ENCODE peak calls at places on chromosomes 6 and 20, in four cellular contexts. One of them, this sample, is unnamed.

GRCh38 chr20:37598101-37598530 is 70.4 kb upstream of the BLCAP start:
- DNase-seq in AG09309: no peak
- DNase-seq in mesendoderm: peak; percentile 50
- DNase-seq in iPS DF 6.9: no peak
- DNase-seq in this sample: no peak

GRCh38 chr6:158290659-158291058 is 21.6 kb upstream of the TULP4 start:
- DNase-seq in mesendoderm: no peak
- DNase-seq in iPS DF 6.9: no peak
- DNase-seq in AG09309: no peak
- DNase-seq in this sample: peak; percentile 35

GRCh38 chr6:80618953-80619352 is 512.5 kb downstream of the BCKDHB start:
- DNase-seq in iPS DF 6.9: no peak
- DNase-seq in AG09309: no peak
- DNase-seq in mesendoderm: no peak
- DNase-seq in this sample: no peak

GRCh38 chr20:13883425-13883824 is 98.6 kb downstream of the NDUFAF5 start:
- DNase-seq in mesendoderm: no peak
- DNase-seq in iPS DF 6.9: no peak
- DNase-seq in AG09309: no peak
- DNase-seq in this sample: no peak

GRCh38 chr20:59526242-59527225 is 77.8 kb upstream of the PHACTR3 start:
- DNase-seq in iPS DF 6.9: no peak
- DNase-seq in AG09309: no peak
- DNase-seq in mesendoderm: peak; percentile 15
- DNase-seq in this sample: no peak

GRCh38 chr20:60219984-60220540 is 261.8 kb downstream of the CDH26 start:
- DNase-seq in mesendoderm: no peak
- DNase-seq in AG09309: no peak
- DNase-seq in iPS DF 6.9: no peak
- DNase-seq in this sample: no peak

GRCh38 chr6:111661541-111662041 is 55.9 kb upstream of the TRAF3IP2 start:
- DNase-seq in mesendoderm: peak; percentile 69
- DNase-seq in iPS DF 6.9: no peak
- DNase-seq in AG09309: no peak
- DNase-seq in this sample: no peak

GRCh38 chr6:134046054-134046453 is 6.4 kb downstream of the SLC2A12 start:
- DNase-seq in AG09309: peak; percentile 14
- DNase-seq in iPS DF 6.9: no peak
- DNase-seq in mesendoderm: no peak
- DNase-seq in this sample: no peak

GRCh38 chr6:143037470-143037869 is 23.2 kb upstream of the AIG1 start:
- DNase-seq in AG09309: peak; percentile 11
- DNase-seq in iPS DF 6.9: no peak
- DNase-seq in mesendoderm: no peak
- DNase-seq in this sample: no peak

GRCh38 chr20:31596831-31597482 is 8.1 kb upstream of the ID1 start:
- DNase-seq in mesendoderm: peak; percentile 72
- DNase-seq in iPS DF 6.9: no peak
- DNase-seq in AG09309: no peak
- DNase-seq in this sample: no peak

GRCh38 chr6:167044696-167045095 is 45.5 kb downstream of the CEP43 start:
- DNase-seq in AG09309: peak; percentile 42
- DNase-seq in mesendoderm: peak; percentile 7
- DNase-seq in iPS DF 6.9: no peak
- DNase-seq in this sample: no peak

GRCh38 chr6:53735896-53736295 is 58.9 kb upstream of the LRRC1 start:
- DNase-seq in mesendoderm: no peak
- DNase-seq in AG09309: no peak
- DNase-seq in iPS DF 6.9: no peak
- DNase-seq in this sample: peak; percentile 100

GRCh38 chr6:14001329-14002012 is 76.7 kb downstream of the RNF182 start:
- DNase-seq in AG09309: peak; percentile 87
- DNase-seq in mesendoderm: no peak
- DNase-seq in iPS DF 6.9: no peak
- DNase-seq in this sample: no peak

GRCh38 chr6:111361648-111362047 is 121.4 kb downstream of the REV3L start:
- DNase-seq in AG09309: no peak
- DNase-seq in mesendoderm: peak; percentile 76
- DNase-seq in iPS DF 6.9: peak; percentile 18
- DNase-seq in this sample: no peak

GRCh38 chr6:31129130-31129529 is 8.9 kb upstream of the CDSN start:
- DNase-seq in AG09309: no peak
- DNase-seq in mesendoderm: peak; percentile 27
- DNase-seq in iPS DF 6.9: no peak
- DNase-seq in this sample: no peak

GRCh38 chr6:24931752-24932691 is 3.7 kb downstream of the RIPOR2 start:
- DNase-seq in iPS DF 6.9: no peak
- DNase-seq in AG09309: no peak
- DNase-seq in mesendoderm: no peak
- DNase-seq in this sample: peak; percentile 87

GRCh38 chr20:38294334-38294592 is 9.7 kb upstream of the BPI start:
- DNase-seq in mesendoderm: no peak
- DNase-seq in AG09309: no peak
- DNase-seq in iPS DF 6.9: no peak
- DNase-seq in this sample: no peak

GRCh38 chr6:13978787-13979186 is 54.0 kb downstream of the RNF182 start:
- DNase-seq in mesendoderm: no peak
- DNase-seq in AG09309: no peak
- DNase-seq in iPS DF 6.9: no peak
- DNase-seq in this sample: no peak

GRCh38 chr6:31659649-31660223 is 842 bp downstream of the C6orf47 start:
- DNase-seq in iPS DF 6.9: no peak
- DNase-seq in AG09309: no peak
- DNase-seq in mesendoderm: no peak
- DNase-seq in this sample: no peak

GRCh38 chr6:100462396-100462795 is 2.3 kb downstream of the SIM1 start:
- DNase-seq in iPS DF 6.9: no peak
- DNase-seq in mesendoderm: no peak
- DNase-seq in AG09309: no peak
- DNase-seq in this sample: no peak

GRCh38 chr20:18908109-18908508 is 94.5 kb downstream of the SCP2D1 start:
- DNase-seq in AG09309: no peak
- DNase-seq in mesendoderm: no peak
- DNase-seq in iPS DF 6.9: no peak
- DNase-seq in this sample: no peak

GRCh38 chr6:144639654-144640053 is 354.5 kb downstream of the UTRN start:
- DNase-seq in mesendoderm: peak; percentile 77
- DNase-seq in AG09309: no peak
- DNase-seq in iPS DF 6.9: no peak
- DNase-seq in this sample: no peak

GRCh38 chr6:111625511-111626331 is 20.0 kb upstream of the TRAF3IP2 start:
- DNase-seq in iPS DF 6.9: no peak
- DNase-seq in AG09309: no peak
- DNase-seq in mesendoderm: peak; percentile 29
- DNase-seq in this sample: no peak

GRCh38 chr6:49979584-49979983 is 10.2 kb upstream of the DEFB113 start:
- DNase-seq in AG09309: no peak
- DNase-seq in mesendoderm: no peak
- DNase-seq in iPS DF 6.9: no peak
- DNase-seq in this sample: no peak

GRCh38 chr20:40897177-40897700 is 131.4 kb upstream of the TOP1 start:
- DNase-seq in AG09309: peak; percentile 35
- DNase-seq in mesendoderm: no peak
- DNase-seq in iPS DF 6.9: no peak
- DNase-seq in this sample: no peak

GRCh38 chr6:148951662-148952061 is 204.8 kb downstream of the UST start:
- DNase-seq in iPS DF 6.9: no peak
- DNase-seq in mesendoderm: no peak
- DNase-seq in AG09309: no peak
- DNase-seq in this sample: no peak

GRCh38 chr6:135085700-135086413 is 31.2 kb upstream of the HBS1L start:
- DNase-seq in AG09309: no peak
- DNase-seq in mesendoderm: no peak
- DNase-seq in iPS DF 6.9: no peak
- DNase-seq in this sample: peak; percentile 59

GRCh38 chr6:135084916-135085269 is 30.3 kb upstream of the HBS1L start:
- DNase-seq in AG09309: no peak
- DNase-seq in iPS DF 6.9: no peak
- DNase-seq in mesendoderm: no peak
- DNase-seq in this sample: no peak

GRCh38 chr6:135087803-135088202 is 33.2 kb upstream of the HBS1L start:
- DNase-seq in iPS DF 6.9: no peak
- DNase-seq in mesendoderm: no peak
- DNase-seq in AG09309: no peak
- DNase-seq in this sample: peak; percentile 99

GRCh38 chr6:135087403-135087802 is 32.8 kb upstream of the HBS1L start:
- DNase-seq in iPS DF 6.9: peak; percentile 4
- DNase-seq in AG09309: no peak
- DNase-seq in mesendoderm: peak; percentile 56
- DNase-seq in this sample: peak; percentile 96

GRCh38 chr6:135086414-135086764 is 31.8 kb upstream of the HBS1L start:
- DNase-seq in iPS DF 6.9: no peak
- DNase-seq in AG09309: no peak
- DNase-seq in mesendoderm: no peak
- DNase-seq in this sample: no peak
- H3K4me3 ChIP-seq in iPS DF 6.9: no peak overlapping the region
- H3K4me3 ChIP-seq in AG09309: no peak overlapping the region
- H3K4me3 ChIP-seq in mesendoderm: no peak overlapping the region
- H3K4me3 ChIP-seq in this sample: peak overlapping the region; percentile 48

DNA sequence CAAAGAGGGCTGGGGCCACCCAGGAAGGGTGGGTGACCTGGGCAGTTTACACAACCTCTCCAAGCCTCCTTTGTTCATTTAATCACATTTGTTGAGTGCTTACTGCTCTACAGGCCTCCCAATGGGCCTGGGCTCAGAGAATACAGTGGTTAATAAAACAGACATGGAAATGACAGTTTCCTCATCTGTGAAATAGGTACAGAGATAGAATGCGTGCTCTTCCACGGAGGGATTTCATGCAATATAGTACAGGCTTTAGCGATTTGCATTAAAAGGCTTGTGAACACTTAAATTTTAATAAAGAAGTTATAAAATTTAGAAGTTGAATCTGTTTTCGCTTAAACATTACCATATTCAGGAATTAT is 802 bp upstream of the FERMT1 start:
- DNase-seq in AG09309: no peak
- DNase-seq in iPS DF 6.9: no peak
- DNase-seq in mesendoderm: no peak
- DNase-seq in this sample: no peak
- H3K4me3 ChIP-seq in AG09309: peak overlapping the region; percentile 63
- H3K4me3 ChIP-seq in iPS DF 6.9: no peak overlapping the region
- H3K4me3 ChIP-seq in mesendoderm: no peak overlapping the region
- H3K4me3 ChIP-seq in this sample: no peak overlapping the region

GRCh38 chr20:33561981-33562601 is 72.2 kb downstream of the CBFA2T2 start:
- DNase-seq in mesendoderm: peak; percentile 64
- DNase-seq in iPS DF 6.9: no peak
- DNase-seq in AG09309: peak; percentile 76
- DNase-seq in this sample: no peak
- H3K4me3 ChIP-seq in mesendoderm: no peak overlapping the region
- H3K4me3 ChIP-seq in iPS DF 6.9: no peak overlapping the region
- H3K4me3 ChIP-seq in AG09309: no peak overlapping the region
- H3K4me3 ChIP-seq in this sample: no peak overlapping the region

GRCh38 chr6:12163149-12163548 is 127.0 kb upstream of the EDN1 start:
- DNase-seq in mesendoderm: no peak
- DNase-seq in AG09309: no peak
- DNase-seq in iPS DF 6.9: no peak
- DNase-seq in this sample: peak; percentile 92
- H3K4me3 ChIP-seq in mesendoderm: no peak overlapping the region
- H3K4me3 ChIP-seq in AG09309: no peak overlapping the region
- H3K4me3 ChIP-seq in iPS DF 6.9: no peak overlapping the region
- H3K4me3 ChIP-seq in this sample: no peak overlapping the region

This sample was measured in Jurkat, Clone E6-1.